ENCODE peak calls at places on chromosomes 4 and X, in ten cellular contexts. U is progenitor cell of endocrine pancreas; N is astrocyte of the spinal cord; B is tibial artery; R is stimulated activated CD8-positive, alpha-beta memory T cell treated with anti-CD3 and anti-CD28 coated beads, Interleukin-2, amount 100 ng/mL, for 1 hour; O is T-cell; K is activated T-cell treated with anti-CD3 and anti-CD28 coated beads, Interleukin-2, amount 50 U/mL, for 72 hours; I is GM06990; T is stimulated activated CD4-positive, alpha-beta T cell treated with anti-CD3 and anti-CD28 coated beads, TNF-alpha, amount 100 ng/mL, for 4 hours; S is NCI-H2029. Y is an unnamed sample.

GRCh38 chrX:100687546-100687945 is 43.5 kb downstream of the SRPX2 start:
- DNase-seq in U (no peak), N (no peak), B (no peak), R (no peak), O (no peak), K (no peak), I (peak; percentile 36), T (no peak), S (no peak), Y (no peak)

GRCh38 chrX:35670894-35671293 is 127.2 kb upstream of the MAGEB16 start:
- DNase-seq in U (no peak), N (no peak), B (no peak), R (no peak), O (no peak), K (no peak), I (no peak), T (no peak), S (no peak), Y (no peak)

GRCh38 chr4:52750819-52751348 is 341 bp downstream of the ERVMER34-1 start:
- DNase-seq in U (peak; percentile 17), N (no peak), B (no peak), R (no peak), O (no peak), K (peak; percentile 11), I (no peak), T (no peak), S (no peak), Y (peak; percentile 78)

GRCh38 chrX:115330498-115331138 is 41.1 kb downstream of the LUZP4 start:
- DNase-seq in U (peak; percentile 15), N (peak; percentile 70), B (no peak), R (no peak), O (no peak), K (peak; percentile 10), I (peak; percentile 34), T (no peak), S (peak; percentile 6), Y (peak; percentile 26)

GRCh38 chr4:113683143-113683542 is 78.4 kb downstream of the CAMK2D start:
- DNase-seq in U (no peak), N (no peak), B (no peak), R (peak; percentile 24), O (peak; percentile 38), K (peak; percentile 83), I (peak; percentile 79), T (peak; percentile 57), S (peak; percentile 68), Y (no peak)

GRCh38 chr4:187603093-187603395 is 392.5 kb upstream of the ZFP42 start:
- DNase-seq in U (no peak), N (peak; percentile 94), B (no peak), R (no peak), O (no peak), K (no peak), I (no peak), T (no peak), S (no peak), Y (no peak)

GRCh38 chrX:8684201-8684600 is 47.7 kb downstream of the ANOS1 start:
- DNase-seq in U (no peak), N (no peak), B (no peak), R (no peak), O (no peak), K (no peak), I (no peak), T (no peak), S (no peak), Y (no peak)

GRCh38 chr4:56320293-56320692 is 67.0 kb downstream of the AASDH start:
- DNase-seq in U (no peak), N (peak; percentile 23), B (no peak), R (no peak), O (no peak), K (no peak), I (no peak), T (no peak), S (no peak), Y (no peak)

GRCh38 chr4:17490575-17491059 is 21.3 kb downstream of the QDPR start:
- DNase-seq in U (no peak), N (no peak), B (no peak), R (no peak), O (no peak), K (no peak), I (no peak), T (no peak), S (peak; percentile 83), Y (no peak)

GRCh38 chr4:148091896-148092295 is 350.3 kb downstream of the NR3C2 start:
- DNase-seq in U (no peak), N (no peak), B (no peak), R (no peak), O (no peak), K (no peak), I (no peak), T (no peak), S (no peak), Y (no peak)

GRCh38 chr4:122584517-122584916 is 36.3 kb downstream of the IL21 start:
- DNase-seq in U (no peak), N (peak; percentile 84), B (no peak), R (no peak), O (no peak), K (peak; percentile 11), I (no peak), T (no peak), S (no peak), Y (no peak)

GRCh38 chr4:150268444-150268843 is 190.2 kb downstream of the DCLK2 start:
- DNase-seq in U (no peak), N (no peak), B (no peak), R (no peak), O (no peak), K (no peak), I (no peak), T (no peak), S (no peak), Y (no peak)

GRCh38 chr4:166941629-166942028 is 292.7 kb downstream of the SPOCK3 start:
- DNase-seq in U (no peak), N (peak; percentile 57), B (no peak), R (no peak), O (no peak), K (peak; percentile 48), I (peak; percentile 2), T (no peak), S (no peak), Y (no peak)

GRCh38 chrX:23008431-23009099 is 8.8 kb downstream of the DDX53 start:
- DNase-seq in U (no peak), N (peak; percentile 53), B (no peak), R (no peak), O (no peak), K (no peak), I (no peak), T (no peak), S (peak; percentile 9), Y (no peak)

GRCh38 chrX:81791086-81791485 is 589.2 kb downstream of the SH3BGRL start:
- DNase-seq in U (no peak), N (no peak), B (no peak), R (no peak), O (no peak), K (no peak), I (no peak), T (no peak), S (no peak), Y (no peak)

GRCh38 chr4:108991929-108992328 is 229.1 kb upstream of the ETNPPL start:
- DNase-seq in U (no peak), N (peak; percentile 75), B (no peak), R (no peak), O (no peak), K (no peak), I (no peak), T (no peak), S (no peak), Y (no peak)

GRCh38 chrX:120840826-120841225 is 34.8 kb downstream of the CT47B1 start:
- DNase-seq in U (no peak), N (peak; percentile 71), B (no peak), R (no peak), O (no peak), K (no peak), I (no peak), T (no peak), S (no peak), Y (no peak)

GRCh38 chrX:47662144-47662657 is 3.2 kb upstream of the UXT start:
- DNase-seq in U (no peak), N (peak; percentile 80), B (peak; percentile 24), R (no peak), O (no peak), K (peak; percentile 72), I (no peak), T (no peak), S (no peak), Y (no peak)

GRCh38 chr4:14091966-14092365 is 464.4 kb upstream of the BOD1L1 start:
- DNase-seq in U (no peak), N (peak; percentile 43), B (no peak), R (no peak), O (no peak), K (no peak), I (no peak), T (no peak), S (no peak), Y (no peak)

GRCh38 chrX:38117485-38117884 is 103.2 kb downstream of the SRPX start:
- DNase-seq in U (no peak), N (peak; percentile 57), B (no peak), R (no peak), O (no peak), K (no peak), I (no peak), T (no peak), S (peak; percentile 82), Y (no peak)

GRCh38 chr4:110033994-110034393 is 121.3 kb downstream of the EGF start:
- DNase-seq in U (no peak), N (no peak), B (peak; percentile 34), R (no peak), O (no peak), K (no peak), I (peak; percentile 36), T (no peak), S (no peak), Y (no peak)

GRCh38 chr4:162841769-162842168 is 324.9 kb downstream of the NAF1 start:
- DNase-seq in U (no peak), N (no peak), B (no peak), R (no peak), O (no peak), K (no peak), I (no peak), T (no peak), S (no peak), Y (no peak)

GRCh38 chr4:8089862-8090261 is 68.8 kb downstream of the ABLIM2 start:
- DNase-seq in U (no peak), N (no peak), B (no peak), R (no peak), O (no peak), K (no peak), I (no peak), T (no peak), S (no peak), Y (no peak)

GRCh38 chrX:23292979-23293651 is 41.5 kb upstream of the PTCHD1 start:
- DNase-seq in U (no peak), N (peak; percentile 62), B (no peak), R (no peak), O (no peak), K (no peak), I (no peak), T (no peak), S (no peak), Y (no peak)

GRCh38 chr4:12729384-12729783 is 754.8 kb downstream of the RAB28 start:
- DNase-seq in U (no peak), N (peak; percentile 24), B (no peak), R (no peak), O (no peak), K (no peak), I (no peak), T (no peak), S (no peak), Y (no peak)

GRCh38 chr4:33369366-33369899 is 2649.3 kb downstream of the PCDH7 start:
- DNase-seq in U (no peak), N (peak; percentile 83), B (no peak), R (no peak), O (no peak), K (no peak), I (no peak), T (no peak), S (no peak), Y (no peak)

GRCh38 chrX:85851418-85851817 is 195.9 kb downstream of the CHM start:
- DNase-seq in U (peak; percentile 25), N (no peak), B (no peak), R (no peak), O (no peak), K (peak; percentile 3), I (no peak), T (no peak), S (no peak), Y (peak; percentile 15)

GRCh38 chr4:6343950-6344408 is 74.3 kb downstream of the WFS1 start:
- DNase-seq in U (no peak), N (peak; percentile 44), B (no peak), R (no peak), O (no peak), K (no peak), I (no peak), T (no peak), S (no peak), Y (no peak)